ENCODE peak calls at places on chromosome 4, in ten cellular contexts. F, R, J, T, D, Q, G, L, O and X are unnamed samples. For H3K9me3, the result is how much of the 10 kb centered on the place peaks cover.

GRCh38 chr4:27921236-27921635 is 1060.6 kb downstream of the STIM2 start:
- DNase-seq in L (no peak), Q (no peak), T (no peak), O (no peak), F (no peak), D (no peak), G (no peak), R (no peak), J (no peak), X (no peak)

GRCh38 chr4:140049924-140050681 is 103.9 kb downstream of the MAML3 start:
- DNase-seq in O (peak), Q (no peak), D (no peak), T (no peak), F (no peak), R (peak), G (no peak), J (no peak), L (no peak), X (no peak)

GRCh38 chr4:39544580-39545315 is 17.5 kb upstream of the UGDH start:
- DNase-seq in J (no peak), R (no peak), D (no peak), Q (no peak), G (no peak), L (no peak), T (no peak), F (no peak), O (no peak), X (no peak)

GRCh38 chr4:42816189-42816588 is 76.3 kb upstream of the GRXCR1 start:
- DNase-seq in O (no peak), D (no peak), Q (no peak), G (no peak), L (no peak), F (no peak), T (no peak), J (no peak), R (no peak), X (no peak)

GRCh38 chr4:83150563-83151330 is 36.2 kb upstream of the PLAC8 start:
- DNase-seq in T (no peak), R (no peak), Q (no peak), D (no peak), G (no peak), L (peak), J (no peak), F (no peak), O (no peak), X (no peak)

GRCh38 chr4:8311096-8312068 is 41.8 kb downstream of the HTRA3 start:
- DNase-seq in R (peak), O (no peak), F (no peak), D (no peak), L (no peak), G (no peak), T (peak), Q (no peak), J (no peak), X (no peak)

GRCh38 chr4:986428-986948 is 356 bp upstream of the IDUA start:
- DNase-seq in R (no peak), J (no peak), Q (no peak), O (no peak), L (no peak), D (no peak), F (no peak), G (no peak), T (no peak), X (no peak)

GRCh38 chr4:33924239-33924638 is 2320.1 kb downstream of the ARAP2 start:
- DNase-seq in T (no peak), L (no peak), R (no peak), D (no peak), F (no peak), Q (no peak), O (peak), G (no peak), J (peak), X (no peak)

GRCh38 chr4:82786004-82786400 is 12.6 kb downstream of the SCD5 start:
- DNase-seq in O (no peak), J (no peak), T (no peak), R (no peak), Q (no peak), D (no peak), F (no peak), G (no peak), L (no peak), X (no peak)

GRCh38 chr4:55921093-55921492 is 27.7 kb upstream of the CEP135 start:
- DNase-seq in T (no peak), Q (no peak), O (no peak), J (no peak), R (no peak), L (no peak), D (no peak), G (no peak), F (no peak), X (no peak)

GRCh38 chr4:86582453-86582852 is 11.7 kb upstream of the PTPN13 start:
- DNase-seq in R (no peak), O (no peak), D (no peak), L (no peak), Q (no peak), T (no peak), F (no peak), J (no peak), G (no peak), X (no peak)

GRCh38 chr4:187235456-187236170 is 512.0 kb upstream of the FAT1 start:
- DNase-seq in T (no peak), G (peak), D (no peak), F (peak), L (no peak), Q (no peak), O (no peak), J (no peak), R (no peak), X (no peak)

GRCh38 chr4:72701987-72702819 is 133.2 kb upstream of the ADAMTS3 start:
- DNase-seq in O (peak), T (no peak), D (no peak), F (no peak), J (peak), Q (no peak), R (no peak), G (no peak), L (peak), X (peak)

GRCh38 chr4:15717647-15718416 is 15.0 kb downstream of the BST1 start:
- DNase-seq in J (no peak), D (no peak), T (no peak), Q (no peak), G (no peak), F (no peak), L (no peak), R (no peak), O (no peak), X (no peak)

GRCh38 chr4:105061136-105061696 is 85.5 kb upstream of the TET2 start:
- DNase-seq in Q (no peak), L (peak), R (no peak), G (no peak), D (peak), J (peak), O (peak), T (no peak), F (no peak), X (no peak)

GRCh38 chr4:176333076-176333475 is 13.3 kb downstream of the SPCS3 start:
- DNase-seq in T (no peak), L (no peak), G (no peak), R (no peak), D (no peak), O (no peak), F (no peak), Q (no peak), J (no peak), X (no peak)

GRCh38 chr4:5045099-5045498 is 6.2 kb upstream of the STK32B start:
- DNase-seq in G (no peak), L (no peak), R (no peak), F (no peak), O (peak), T (no peak), D (peak), Q (no peak), J (no peak), X (peak)

GRCh38 chr4:108830509-108831244 is 67.8 kb upstream of the ETNPPL start:
- DNase-seq in R (no peak), J (no peak), D (peak), F (no peak), L (no peak), Q (no peak), T (no peak), G (no peak), O (peak), X (peak)

GRCh38 chr4:28686618-28687017 is 1826.0 kb downstream of the STIM2 start:
- DNase-seq in G (no peak), F (no peak), D (peak), T (no peak), Q (no peak), L (peak), O (peak), J (peak), R (peak), X (no peak)

GRCh38 chr4:169925678-169926077 is 100.5 kb downstream of the MFAP3L start:
- DNase-seq in J (no peak), O (no peak), D (no peak), T (no peak), L (no peak), F (no peak), G (no peak), Q (no peak), R (no peak), X (no peak)

GRCh38 chr4:162645381-162645780 is 481.6 kb upstream of the FSTL5 start:
- DNase-seq in L (peak), G (no peak), J (no peak), Q (no peak), T (no peak), O (no peak), R (no peak), D (no peak), F (no peak), X (no peak)

GRCh38 chr4:655735-656151 is 18.3 kb downstream of the ATP5ME start:
- DNase-seq in T (no peak), R (no peak), L (no peak), O (no peak), F (peak), J (no peak), G (no peak), D (no peak), Q (no peak), X (no peak)

GRCh38 chr4:168153596-168154440 is 61.5 kb downstream of the ANXA10 start:
- DNase-seq in G (peak), D (peak), T (peak), O (peak), F (peak), L (peak), J (peak), R (peak), Q (no peak), X (peak)

GRCh38 chr4:1771555-1772305 is 21.4 kb upstream of the FGFR3 start:
- DNase-seq in F (no peak), Q (no peak), G (no peak), D (no peak), T (no peak), J (no peak), O (no peak), R (no peak), L (no peak), X (no peak)

GRCh38 chr4:113103556-113103955 is 54.1 kb downstream of the ANK2 start:
- DNase-seq in O (no peak), Q (no peak), T (no peak), R (no peak), J (no peak), G (no peak), L (no peak), D (no peak), F (no peak), X (no peak)

GRCh38 chr4:158750379-158750778 is 18.4 kb upstream of the FNIP2 start:
- DNase-seq in Q (no peak), O (no peak), R (no peak), G (no peak), F (no peak), T (no peak), L (no peak), J (no peak), D (no peak), X (no peak)

GRCh38 chr4:24781999-24782745 is 13.2 kb upstream of the SOD3 start:
- DNase-seq in F (no peak), T (no peak), G (no peak), L (no peak), Q (peak), D (no peak), J (no peak), R (no peak), O (no peak), X (no peak)

GRCh38 chr4:160652790-160653189 is 1511.0 kb downstream of the FSTL5 start:
- DNase-seq in L (no peak), Q (no peak), O (no peak), F (no peak), R (no peak), D (no peak), J (no peak), T (no peak), G (no peak), X (no peak)
- H3K9me3 ChIP-seq in L (under half), Q (under half), O (under half), F (under half), R (under half), D (under half), J (under half), T (under half), G (under half), X (under half)

GRCh38 chr4:31341601-31342375 is 621.6 kb downstream of the PCDH7 start:
- DNase-seq in G (no peak), Q (no peak), T (no peak), R (no peak), D (no peak), F (no peak), O (no peak), J (no peak), L (no peak), X (no peak)
- TF ChIP-seq POLR2AphosphoS5 in G (no peak), Q (no peak), T (no peak), R (no peak), D (no peak), F (no peak), O (no peak), J (no peak), L (no peak), X (no peak)

DNA sequence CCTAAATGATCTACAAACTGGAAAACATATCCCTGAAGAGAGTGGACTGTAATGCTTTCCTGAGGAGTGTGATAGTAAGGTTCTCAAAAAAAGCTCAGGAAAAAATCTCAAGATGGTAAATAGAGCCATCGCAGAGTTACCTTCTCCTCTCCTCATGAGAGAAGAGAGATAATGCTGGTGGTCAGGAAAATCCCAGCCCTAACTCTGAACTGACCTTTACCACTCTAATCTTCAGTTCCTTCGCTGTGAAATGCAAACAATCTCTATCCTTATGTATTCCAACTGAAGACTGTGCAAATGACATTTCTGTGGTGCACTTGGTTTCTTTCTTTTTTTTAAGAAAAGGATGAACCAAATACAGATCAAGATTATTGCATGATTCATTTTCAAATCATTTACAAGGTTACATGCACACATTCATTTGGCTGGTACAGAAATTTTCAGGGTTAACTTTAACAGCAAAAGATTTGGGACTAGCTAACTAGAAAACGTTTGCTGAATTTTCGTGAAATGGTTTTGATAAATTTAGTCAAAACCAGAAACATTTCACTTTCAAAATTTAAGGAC is 8.3 kb downstream of the PPM1K start:
- DNase-seq in L (no peak), F (no peak), Q (no peak), J (no peak), D (no peak), T (no peak), R (no peak), O (no peak), G (no peak), X (no peak)
- H3K9me3 ChIP-seq in L (under half), F (under half), Q (under half), J (under half), D (under half), T (under half), R (under half), O (under half), G (under half), X (under half)

GRCh38 chr4:136442447-136442846 is 1089.8 kb downstream of the PCDH18 start:
- DNase-seq in Q (no peak), L (no peak), O (no peak), T (no peak), F (peak), G (no peak), D (no peak), J (no peak), R (no peak), X (no peak)
- TF ChIP-seq POLR2AphosphoS5 in Q (no peak), L (no peak), O (no peak), T (no peak), F (no peak), G (no peak), D (no peak), J (no peak), R (no peak), X (no peak)

DNA sequence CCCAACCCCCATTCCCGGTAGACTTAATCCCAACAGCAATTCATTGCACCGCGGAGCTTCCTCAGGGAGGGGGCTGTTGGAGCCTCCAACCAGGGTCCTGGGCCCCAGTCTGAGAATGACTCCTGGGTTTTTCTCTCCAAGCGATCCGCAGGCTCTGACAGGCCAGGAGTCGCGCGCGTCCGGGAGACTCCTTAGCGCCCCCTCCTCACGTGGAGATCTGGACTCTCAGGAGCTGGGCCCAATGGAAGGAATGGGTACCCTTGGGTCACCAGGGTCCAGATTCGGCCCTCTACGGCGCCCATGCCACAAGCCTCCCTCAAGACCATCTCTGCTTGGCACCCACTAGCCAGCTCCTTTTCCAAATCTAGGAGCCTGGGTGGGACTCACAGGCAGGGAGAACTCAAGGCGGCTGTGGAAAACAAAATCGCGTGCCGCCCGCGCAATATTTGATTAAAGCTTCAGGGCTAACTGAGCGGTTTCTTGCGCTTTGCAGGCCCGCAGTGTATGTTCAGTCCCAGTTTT is 7.1 kb downstream of the HAND2 start:
- DNase-seq in Q (no peak), J (no peak), L (no peak), O (no peak), G (no peak), R (no peak), T (no peak), F (peak), D (no peak), X (no peak)
- H3K9me3 ChIP-seq in Q (under half), J (under half), L (under half), O (under half), G (under half), R (under half), T (under half), F (under half), D (under half), X (under half)

GRCh38 chr4:61997813-61998212 is 797.7 kb downstream of the ADGRL3 start:
- DNase-seq in F (no peak), T (no peak), D (no peak), Q (no peak), L (no peak), G (no peak), R (no peak), J (no peak), O (no peak), X (no peak)

GRCh38 chr4:61995717-61996337 is 795.7 kb downstream of the ADGRL3 start:
- DNase-seq in O (no peak), L (no peak), F (no peak), G (no peak), T (no peak), J (no peak), D (no peak), R (no peak), Q (no peak), X (peak)

GRCh38 chr4:61996943-61997342 is 796.8 kb downstream of the ADGRL3 start:
- DNase-seq in T (no peak), Q (no peak), R (no peak), F (no peak), D (no peak), L (no peak), J (no peak), O (no peak), G (no peak), X (no peak)

GRCh38 chr4:61994036-61994435 is 793.9 kb downstream of the ADGRL3 start:
- DNase-seq in J (no peak), O (no peak), L (no peak), G (no peak), D (peak), T (no peak), Q (no peak), F (no peak), R (no peak), X (no peak)

GRCh38 chr4:61992351-61992750 is 792.2 kb downstream of the ADGRL3 start:
- DNase-seq in F (no peak), Q (no peak), T (no peak), G (no peak), D (no peak), L (no peak), O (no peak), J (no peak), R (no peak), X (no peak)
- TF ChIP-seq POLR2AphosphoS5 in F (no peak), Q (no peak), T (no peak), G (no peak), D (no peak), L (no peak), O (no peak), J (no peak), R (no peak), X (no peak)

DNA sequence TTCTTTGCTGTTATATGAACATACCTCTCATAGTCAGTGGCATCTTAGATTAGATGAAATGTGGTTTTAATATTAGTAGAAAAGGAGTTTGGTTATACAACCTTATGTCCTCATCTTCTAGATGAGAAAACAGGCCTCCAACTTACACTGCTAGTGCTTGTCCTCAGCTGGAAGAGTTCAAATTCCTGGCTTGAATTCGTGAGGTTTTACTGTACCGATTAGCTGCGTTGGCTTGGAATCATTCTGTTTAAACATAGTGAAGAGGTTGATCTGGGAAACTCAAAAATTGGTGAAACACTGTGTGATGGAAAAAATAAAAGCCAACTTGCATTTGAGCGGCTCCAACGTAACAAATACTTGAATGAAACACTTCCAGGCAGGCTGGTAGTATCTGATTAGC is 81.0 kb downstream of the LNX1 start:
- DNase-seq in J (no peak), G (no peak), F (no peak), O (no peak), Q (no peak), T (no peak), L (no peak), R (no peak), D (no peak), X (no peak)
- H3K9me3 ChIP-seq in J (under half), G (under half), F (under half), O (under half), Q (under half), T (under half), L (under half), R (under half), D (under half), X (under half)

DNA sequence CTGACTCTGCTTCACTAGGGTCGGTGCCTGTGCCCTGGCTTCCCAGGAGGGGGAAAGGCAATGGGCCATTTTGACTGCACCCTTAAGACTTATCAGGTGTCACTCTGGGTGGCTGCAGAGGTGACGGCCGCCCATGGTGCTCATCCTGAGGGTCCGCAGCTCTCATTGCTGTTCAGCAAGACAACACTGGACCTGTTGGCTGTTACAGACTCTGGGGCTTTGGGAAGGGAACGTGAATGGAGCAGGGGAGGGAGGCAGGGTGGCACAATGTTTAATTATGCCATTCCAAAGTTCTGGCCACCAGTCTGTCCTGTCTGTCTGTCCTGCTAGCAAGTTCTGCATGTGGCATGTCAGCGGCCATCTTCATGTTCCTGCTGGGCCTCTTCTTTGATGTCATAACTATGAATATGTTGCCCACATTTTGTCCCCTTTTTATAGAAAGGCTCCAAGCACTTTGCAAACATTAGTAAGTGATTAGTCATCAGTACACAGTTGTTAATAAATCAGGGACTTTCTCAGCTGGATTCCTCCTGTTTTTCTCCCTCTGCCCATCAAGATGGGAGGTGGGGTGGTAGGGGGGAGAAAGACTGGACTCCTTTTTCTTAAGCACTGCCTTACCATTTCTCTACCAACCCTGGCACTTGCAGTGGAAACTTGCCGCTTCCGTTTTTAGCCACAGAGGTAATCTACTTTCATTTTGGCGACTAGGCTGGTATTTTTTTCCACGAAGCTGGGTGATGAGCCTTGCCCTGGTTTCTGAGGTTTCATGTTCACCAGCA is 88.7 kb upstream of the TRIM2 start:
- DNase-seq in D (peak), G (no peak), J (peak), F (peak), Q (no peak), T (no peak), L (peak), O (no peak), R (no peak), X (no peak)
- TF ChIP-seq POLR2AphosphoS5 in D (no peak), G (no peak), J (no peak), F (no peak), Q (peak), T (no peak), L (no peak), O (no peak), R (no peak), X (no peak)